ENCODE peak calls at places on chromosome 9, in seven cellular contexts. C, Z, O, E, B, W and U are unnamed samples.

GRCh38 chr9:33329117-33329563 is 38.8 kb downstream of the NFX1 start:
- DNase-seq in C (peak; percentile 4), Z (no peak), O (no peak), E (no peak), B (no peak), W (no peak), U (no peak)

GRCh38 chr9:68872026-68872501 is 141.8 kb downstream of the PRKACG start:
- DNase-seq in C (peak; percentile 86), Z (no peak), O (no peak), E (no peak), B (no peak), W (no peak), U (no peak)

GRCh38 chr9:121376214-121376830 is 6.3 kb upstream of the STOM start:
- DNase-seq in C (no peak), Z (no peak), O (no peak), E (no peak), B (no peak), W (no peak), U (no peak)

GRCh38 chr9:68762570-68762969 is 57.5 kb downstream of the PIP5K1B start:
- DNase-seq in C (no peak), Z (no peak), O (no peak), E (no peak), B (no peak), W (no peak), U (no peak)

GRCh38 chr9:90936380-90936779 is 134.8 kb downstream of the SYK start:
- DNase-seq in C (no peak), Z (no peak), O (no peak), E (no peak), B (no peak), W (no peak), U (no peak)

GRCh38 chr9:99056876-99057664 is 47.8 kb upstream of the TGFBR1 start:
- DNase-seq in C (no peak), Z (no peak), O (no peak), E (peak; percentile 27), B (no peak), W (no peak), U (no peak)

GRCh38 chr9:6525326-6526040 is 112.5 kb downstream of the UHRF2 start:
- DNase-seq in C (no peak), Z (no peak), O (no peak), E (no peak), B (no peak), W (no peak), U (no peak)

GRCh38 chr9:306907-307306 is 92.2 kb downstream of the DOCK8 start:
- DNase-seq in C (no peak), Z (peak; percentile 7), O (no peak), E (peak; percentile 55), B (peak; percentile 10), W (peak; percentile 29), U (no peak)

GRCh38 chr9:134171316-134172197 is 7.2 kb upstream of the RNU6ATAC start:
- DNase-seq in C (no peak), Z (no peak), O (no peak), E (no peak), B (no peak), W (no peak), U (no peak)

GRCh38 chr9:69431777-69432176 is 106.8 kb downstream of the ENTREP1 start:
- DNase-seq in C (no peak), Z (no peak), O (no peak), E (no peak), B (no peak), W (no peak), U (no peak)

GRCh38 chr9:96663506-96664120 is 8.5 kb upstream of the PRXL2C start:
- DNase-seq in C (peak; percentile 36), Z (no peak), O (no peak), E (no peak), B (no peak), W (no peak), U (no peak)

GRCh38 chr9:136088939-136089696 is 6.0 kb downstream of the NACC2 start:
- DNase-seq in C (no peak), Z (no peak), O (no peak), E (no peak), B (peak; percentile 76), W (no peak), U (no peak)

GRCh38 chr9:114606597-114607207 is 4.4 kb upstream of the TMEM268 start:
- DNase-seq in C (no peak), Z (no peak), O (no peak), E (no peak), B (peak; percentile 66), W (no peak), U (no peak)

GRCh38 chr9:16211952-16212351 is 658.5 kb downstream of the BNC2 start:
- DNase-seq in C (no peak), Z (no peak), O (no peak), E (no peak), B (no peak), W (no peak), U (no peak)

GRCh38 chr9:19682416-19682815 is 106.4 kb downstream of the SLC24A2 start:
- DNase-seq in C (no peak), Z (no peak), O (no peak), E (no peak), B (no peak), W (no peak), U (no peak)

GRCh38 chr9:88072831-88073365 is 65.4 kb downstream of the SPATA31C2 start:
- DNase-seq in C (no peak), Z (no peak), O (no peak), E (no peak), B (no peak), W (no peak), U (no peak)

GRCh38 chr9:97307091-97307490 is 368 bp upstream of the CCDC180 start:
- DNase-seq in C (peak; percentile 91), Z (no peak), O (no peak), E (peak; percentile 5), B (no peak), W (peak; percentile 18), U (no peak)

GRCh38 chr9:132412089-132412488 is 2.1 kb downstream of the CFAP77 start:
- DNase-seq in C (peak; percentile 72), Z (no peak), O (peak; percentile 75), E (peak; percentile 30), B (no peak), W (peak; percentile 26), U (no peak)

GRCh38 chr9:129688285-129689043 is 23.0 kb downstream of the PRRX2 start:
- DNase-seq in C (no peak), Z (no peak), O (no peak), E (no peak), B (no peak), W (no peak), U (no peak)

GRCh38 chr9:128702445-128702948 is at the start of gene PKN3:
- DNase-seq in C (peak; percentile 96), Z (peak; percentile 83), O (peak; percentile 89), E (peak; percentile 95), B (peak; percentile 45), W (peak; percentile 85), U (peak; percentile 75)

GRCh38 chr9:129052592-129052991 is 16.2 kb downstream of the MIGA2 start:
- DNase-seq in C (no peak), Z (no peak), O (peak; percentile 18), E (no peak), B (no peak), W (no peak), U (no peak)

GRCh38 chr9:135344915-135345500 is 134.6 kb upstream of the PPP1R26 start:
- DNase-seq in C (no peak), Z (no peak), O (no peak), E (no peak), B (no peak), W (no peak), U (no peak)

GRCh38 chr9:75238311-75238976 is 150.1 kb downstream of the OSTF1 start:
- DNase-seq in C (peak; percentile 49), Z (no peak), O (peak; percentile 58), E (peak; percentile 33), B (peak; percentile 46), W (no peak), U (peak; percentile 13)

GRCh38 chr9:124078641-124079040 is 67.1 kb downstream of the LHX2 start:
- DNase-seq in C (peak; percentile 12), Z (no peak), O (no peak), E (no peak), B (no peak), W (no peak), U (no peak)

GRCh38 chr9:137482094-137482781 is 23.1 kb upstream of the NSMF start:
- DNase-seq in C (peak; percentile 53), Z (no peak), O (no peak), E (no peak), B (peak; percentile 55), W (no peak), U (no peak)

GRCh38 chr9:114078781-114079156 is 669 bp upstream of the AMBP start:
- DNase-seq in C (no peak), Z (no peak), O (no peak), E (no peak), B (no peak), W (no peak), U (no peak)

GRCh38 chr9:29332789-29333188 is 1759.5 kb upstream of the C9orf72 start:
- DNase-seq in C (no peak), Z (no peak), O (no peak), E (no peak), B (no peak), W (no peak), U (no peak)

GRCh38 chr9:95923794-95924193 is 48.3 kb downstream of the ERCC6L2 start:
- DNase-seq in C (no peak), Z (no peak), O (no peak), E (no peak), B (no peak), W (no peak), U (no peak)

GRCh38 chr9:109082091-109082620 is 37.6 kb downstream of the TMEM245 start:
- DNase-seq in C (no peak), Z (no peak), O (no peak), E (no peak), B (no peak), W (no peak), U (no peak)

GRCh38 chr9:106859957-106860715 is 2.8 kb upstream of the ZNF462 start:
- DNase-seq in C (peak; percentile 90), Z (no peak), O (peak; percentile 65), E (no peak), B (no peak), W (no peak), U (no peak)

GRCh38 chr9:32723801-32724200 is 59.5 kb upstream of the TMEM215 start:
- DNase-seq in C (no peak), Z (no peak), O (peak; percentile 2), E (no peak), B (no peak), W (no peak), U (no peak)

GRCh38 chr9:36870960-36871359 is 163.1 kb downstream of the PAX5 start:
- DNase-seq in C (no peak), Z (no peak), O (peak; percentile 87), E (no peak), B (no peak), W (no peak), U (no peak)

GRCh38 chr9:109401169-109401989 is 80.5 kb upstream of the EPB41L4B start:
- DNase-seq in C (peak; percentile 88), Z (peak; percentile 8), O (peak; percentile 88), E (peak; percentile 73), B (no peak), W (no peak), U (peak; percentile 28)